ENCODE peak calls at places on chromosome 20, in seven cellular contexts. K is AG04450; P is CD8-positive, alpha-beta T cell; D is endothelial cell of umbilical vein; J is H9; H is transverse colon; Y is stomach. M is an unnamed sample.

GRCh38 chr20:25865715-25866656 is 169.3 kb upstream of the ZNF337 start:
- DNase-seq in K (no peak), P (peak; percentile 77), D (peak; percentile 75), J (peak; percentile 89), H (peak; percentile 71), Y (peak; percentile 78), M (no peak)

GRCh38 chr20:38674178-38675133 is 49.8 kb upstream of the SLC32A1 start:
- DNase-seq in K (peak; percentile 8), P (peak; percentile 63), D (peak; percentile 64), J (peak; percentile 92), H (peak; percentile 11), Y (no peak), M (peak; percentile 22)

GRCh38 chr20:22001886-22002285 is 296.4 kb downstream of the PAX1 start:
- DNase-seq in K (no peak), P (no peak), D (no peak), J (no peak), H (no peak), Y (no peak), M (peak; percentile 32)

GRCh38 chr20:13291167-13291566 is 70.1 kb downstream of the ISM1 start:
- DNase-seq in K (no peak), P (no peak), D (no peak), J (no peak), H (peak; percentile 18), Y (no peak), M (no peak)

GRCh38 chr20:5674176-5674660 is 76.0 kb upstream of the SHLD1 start:
- DNase-seq in K (no peak), P (no peak), D (no peak), J (no peak), H (no peak), Y (no peak), M (peak; percentile 89)

GRCh38 chr20:43921227-43921780 is 6.7 kb downstream of the TOX2 start:
- DNase-seq in K (no peak), P (no peak), D (no peak), J (no peak), H (no peak), Y (no peak), M (no peak)

GRCh38 chr20:49115565-49115964 is 69.5 kb downstream of the CSE1L start:
- DNase-seq in K (peak; percentile 34), P (no peak), D (no peak), J (no peak), H (no peak), Y (no peak), M (no peak)

GRCh38 chr20:57831326-57831991 is 121.6 kb upstream of the PMEPA1 start:
- DNase-seq in K (no peak), P (no peak), D (no peak), J (no peak), H (no peak), Y (no peak), M (no peak)

GRCh38 chr20:57556980-57557274 is 4.0 kb upstream of the PCK1 start:
- DNase-seq in K (no peak), P (no peak), D (no peak), J (no peak), H (no peak), Y (no peak), M (no peak)

GRCh38 chr20:43840382-43841070 is 74.1 kb upstream of the TOX2 start:
- DNase-seq in K (no peak), P (peak; percentile 53), D (no peak), J (peak; percentile 68), H (peak; percentile 13), Y (no peak), M (no peak)

GRCh38 chr20:35539756-35540212 is 2.1 kb upstream of the ERGIC3 start:
- DNase-seq in K (no peak), P (no peak), D (no peak), J (peak; percentile 94), H (peak; percentile 69), Y (peak; percentile 91), M (no peak)

GRCh38 chr20:54188132-54188835 is 14.5 kb upstream of the CYP24A1 start:
- DNase-seq in K (no peak), P (no peak), D (no peak), J (no peak), H (no peak), Y (no peak), M (no peak)

GRCh38 chr20:31710423-31711250 is 12.0 kb downstream of the BCL2L1 start:
- DNase-seq in K (no peak), P (no peak), D (no peak), J (no peak), H (no peak), Y (peak; percentile 76), M (peak; percentile 98)

GRCh38 chr20:31709939-31710338 is 12.7 kb downstream of the BCL2L1 start:
- DNase-seq in K (no peak), P (no peak), D (no peak), J (no peak), H (no peak), Y (no peak), M (no peak)

GRCh38 chr20:31707994-31708744 is 14.5 kb downstream of the BCL2L1 start:
- DNase-seq in K (no peak), P (no peak), D (no peak), J (peak; percentile 58), H (peak; percentile 83), Y (peak; percentile 80), M (no peak)

GRCh38 chr20:31707258-31707615 is 15.4 kb downstream of the BCL2L1 start:
- DNase-seq in K (no peak), P (no peak), D (no peak), J (no peak), H (no peak), Y (no peak), M (no peak)

GRCh38 chr20:31708839-31709534 is 13.7 kb downstream of the BCL2L1 start:
- DNase-seq in K (no peak), P (no peak), D (no peak), J (no peak), H (no peak), Y (peak; percentile 57), M (no peak)
- H3K27ac ChIP-seq in K (peak overlapping the region; percentile 31), P (no peak overlapping the region), D (no peak overlapping the region), J (no peak overlapping the region), H (peak overlapping the region; percentile 74), Y (peak overlapping the region; percentile 97), M (no peak overlapping the region)

GRCh38 chr20:17860306-17861197 is 108.0 kb downstream of the SNX5 start:
- DNase-seq in K (no peak), P (no peak), D (no peak), J (no peak), H (no peak), Y (no peak), M (no peak)

GRCh38 chr20:17857639-17858449 is 110.8 kb downstream of the SNX5 start:
- DNase-seq in K (no peak), P (no peak), D (no peak), J (no peak), H (no peak), Y (no peak), M (peak; percentile 69)

GRCh38 chr20:17859002-17859615 is 109.5 kb downstream of the SNX5 start:
- DNase-seq in K (no peak), P (no peak), D (no peak), J (peak; percentile 22), H (no peak), Y (peak; percentile 56), M (no peak)

GRCh38 chr20:17858450-17859001 is 110.1 kb downstream of the SNX5 start:
- DNase-seq in K (no peak), P (no peak), D (no peak), J (no peak), H (peak; percentile 5), Y (no peak), M (no peak)

DNA sequence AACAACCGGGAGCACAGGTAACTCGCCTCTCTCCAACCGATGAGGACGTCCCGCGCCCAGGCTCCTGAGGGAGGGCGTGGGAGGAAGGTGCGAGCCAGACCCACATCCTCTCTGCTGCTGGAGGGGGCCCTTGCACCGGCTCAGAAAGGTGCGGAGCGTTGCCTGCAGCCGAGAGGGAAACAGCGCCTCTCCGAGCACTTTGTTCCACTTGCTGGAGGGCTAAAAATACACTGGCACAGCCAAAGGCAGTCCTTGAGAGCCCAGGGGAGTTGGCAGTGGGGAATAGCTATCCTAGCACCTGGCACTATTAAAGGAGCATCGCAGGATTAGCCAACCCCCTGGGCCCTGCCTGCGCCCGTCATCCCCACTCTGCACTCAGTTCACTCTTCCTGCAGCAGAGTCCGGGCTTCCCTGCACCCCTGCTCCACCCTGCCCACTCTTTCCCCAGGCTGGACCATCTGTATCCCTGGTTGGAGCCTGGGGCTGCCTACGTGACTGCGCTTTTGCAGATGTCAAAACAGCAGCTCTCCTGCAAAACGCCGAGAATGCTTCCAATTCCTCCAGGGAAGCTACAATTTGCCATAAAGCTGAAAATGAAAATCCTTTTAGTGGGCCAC is 108.9 kb downstream of the SNX5 start:
- DNase-seq in K (no peak), P (peak; percentile 36), D (no peak), J (peak; percentile 69), H (no peak), Y (no peak), M (no peak)
- TF ChIP-seq CTCF in K (no peak), P (no peak), D (no peak), J (no peak), H (no peak), Y (no peak), M (no peak)

GRCh38 chr20:47456952-47457724 is 44.5 kb upstream of the NCOA3 start:
- DNase-seq in K (no peak), P (no peak), D (no peak), J (no peak), H (no peak), Y (no peak), M (peak; percentile 84)

GRCh38 chr20:47453167-47453782 is 48.4 kb upstream of the NCOA3 start:
- DNase-seq in K (peak; percentile 68), P (no peak), D (peak; percentile 39), J (no peak), H (peak; percentile 40), Y (no peak), M (peak; percentile 96)

GRCh38 chr20:47455133-47456040 is 46.3 kb upstream of the NCOA3 start:
- DNase-seq in K (no peak), P (no peak), D (no peak), J (no peak), H (no peak), Y (no peak), M (no peak)

GRCh38 chr20:47454298-47455132 is 47.2 kb upstream of the NCOA3 start:
- DNase-seq in K (no peak), P (no peak), D (no peak), J (no peak), H (no peak), Y (no peak), M (no peak)

GRCh38 chr20:47456041-47456537 is 45.6 kb upstream of the NCOA3 start:
- DNase-seq in K (no peak), P (no peak), D (no peak), J (no peak), H (peak; percentile 33), Y (no peak), M (peak; percentile 47)
- H3K27me3 ChIP-seq in K (no peaks in the 10 kb centered on the region), P (no peaks in the 10 kb centered on the region), D (no peaks in the 10 kb centered on the region), J (no peaks in the 10 kb centered on the region), H (no peaks in the 10 kb centered on the region), Y (no peaks in the 10 kb centered on the region), M (no peaks in the 10 kb centered on the region)

DNA sequence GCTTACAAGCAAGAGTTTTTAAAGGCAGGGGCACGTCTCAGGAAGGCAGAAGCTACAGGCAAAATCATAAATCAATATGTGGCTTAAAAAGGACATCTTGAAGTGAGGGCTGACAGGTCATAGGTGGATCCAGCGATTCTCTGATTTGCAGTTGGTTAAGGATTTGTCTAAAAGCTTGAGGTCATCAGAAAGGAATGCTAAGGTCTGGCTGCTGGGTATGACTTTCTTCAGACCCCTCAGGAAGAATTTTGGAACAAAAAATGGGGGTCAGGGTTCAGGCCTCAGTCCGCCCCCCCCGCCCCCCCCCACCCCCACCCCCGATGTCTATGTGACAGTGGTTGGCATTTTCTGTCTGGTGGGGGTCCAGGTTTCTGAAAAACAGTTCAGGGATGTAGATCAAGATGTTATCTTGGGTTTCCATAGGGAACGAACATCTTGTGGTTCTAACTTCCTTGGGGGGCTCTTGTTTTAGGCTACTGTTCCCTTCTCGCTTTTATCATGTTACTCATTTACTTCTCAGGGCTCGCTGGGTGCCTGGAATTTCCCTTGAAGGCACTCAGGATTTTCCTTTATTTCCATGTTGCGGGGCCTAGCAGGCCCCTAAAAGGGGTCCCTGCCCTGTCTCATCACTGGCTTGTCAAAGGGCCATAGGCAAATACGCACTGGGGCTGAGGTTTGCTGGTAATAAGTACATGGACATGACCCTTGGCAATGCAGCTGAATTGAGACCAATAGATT is 262.1 kb downstream of the CDH4 start:
- DNase-seq in K (no peak), P (no peak), D (no peak), J (no peak), H (no peak), Y (no peak), M (no peak)
- H3K27ac ChIP-seq in K (no peak overlapping the region), P (no peak overlapping the region), D (no peak overlapping the region), J (no peak overlapping the region), H (no peak overlapping the region), Y (no peak overlapping the region), M (no peak overlapping the region)

M was measured in foreskin keratinocyte.